ENCODE peak calls at places on chromosomes 7 and 10, in ten cellular contexts. R is H9, O is mesenchymal stem cell, G is lower lobe of right lung, C is heart right ventricle, L is Caco-2, F is spleen, S is colonic mucosa, I is mesendoderm, M is IMR-90. V is an unnamed sample.

GRCh38 chr10:15223174-15223573 is 54.7 kb upstream of the NMT2 start:
- DNase-seq in R (no peak), O (no peak), G (no peak), C (no peak), L (no peak), F (no peak), S (no peak), I (no peak), M (peak; percentile 93), V (no peak)

GRCh38 chr7:96303686-96304443 is 18.0 kb downstream of the SLC25A13 start:
- DNase-seq in R (no peak), O (peak; percentile 80), G (no peak), C (no peak), L (no peak), F (no peak), S (no peak), I (no peak), M (peak; percentile 74), V (peak; percentile 80)

GRCh38 chr10:105834261-105835059 is 1193.4 kb downstream of the SORCS3 start:
- DNase-seq in R (no peak), O (no peak), G (no peak), C (no peak), L (no peak), F (no peak), S (no peak), I (no peak), M (no peak), V (no peak)

GRCh38 chr7:134737561-134738353 is 41.7 kb upstream of the CALD1 start:
- DNase-seq in R (no peak), O (peak; percentile 94), G (no peak), C (no peak), L (no peak), F (no peak), S (no peak), I (no peak), M (peak; percentile 83), V (peak; percentile 70)

GRCh38 chr10:123912466-123913201 is 21.0 kb upstream of the CPXM2 start:
- DNase-seq in R (no peak), O (no peak), G (no peak), C (no peak), L (no peak), F (no peak), S (no peak), I (no peak), M (no peak), V (no peak)

GRCh38 chr10:79093658-79094411 is 25.1 kb downstream of the ZMIZ1 start:
- DNase-seq in R (no peak), O (peak; percentile 94), G (peak; percentile 74), C (peak; percentile 43), L (peak; percentile 72), F (no peak), S (peak; percentile 94), I (peak; percentile 98), M (peak; percentile 81), V (no peak)

GRCh38 chr10:129792864-129793263 is 171.2 kb downstream of the EBF3 start:
- DNase-seq in R (no peak), O (no peak), G (no peak), C (no peak), L (no peak), F (peak; percentile 44), S (no peak), I (no peak), M (no peak), V (no peak)

GRCh38 chr10:35639651-35640311 is 2.3 kb downstream of the FZD8 start:
- DNase-seq in R (peak; percentile 74), O (peak; percentile 69), G (peak; percentile 62), C (peak; percentile 21), L (no peak), F (peak; percentile 79), S (peak; percentile 28), I (peak; percentile 90), M (peak; percentile 70), V (peak; percentile 34)

GRCh38 chr10:131748831-131749766 is 151.7 kb upstream of the PPP2R2D start:
- DNase-seq in R (no peak), O (no peak), G (no peak), C (no peak), L (peak; percentile 89), F (no peak), S (peak; percentile 24), I (peak; percentile 65), M (no peak), V (no peak)

GRCh38 chr7:29127527-29127926 is 18.8 kb downstream of the CPVL start:
- DNase-seq in R (no peak), O (no peak), G (no peak), C (no peak), L (no peak), F (no peak), S (no peak), I (peak; percentile 86), M (no peak), V (no peak)

GRCh38 chr7:29135851-29136250 is 10.5 kb downstream of the CPVL start:
- DNase-seq in R (no peak), O (no peak), G (no peak), C (no peak), L (no peak), F (no peak), S (no peak), I (no peak), M (no peak), V (no peak)

GRCh38 chr7:29126804-29127203 is 19.5 kb downstream of the CPVL start:
- DNase-seq in R (no peak), O (no peak), G (no peak), C (no peak), L (no peak), F (no peak), S (no peak), I (no peak), M (no peak), V (no peak)

GRCh38 chr7:29132980-29133379 is 13.4 kb downstream of the CPVL start:
- DNase-seq in R (no peak), O (no peak), G (no peak), C (no peak), L (no peak), F (no peak), S (no peak), I (no peak), M (no peak), V (no peak)

DNA sequence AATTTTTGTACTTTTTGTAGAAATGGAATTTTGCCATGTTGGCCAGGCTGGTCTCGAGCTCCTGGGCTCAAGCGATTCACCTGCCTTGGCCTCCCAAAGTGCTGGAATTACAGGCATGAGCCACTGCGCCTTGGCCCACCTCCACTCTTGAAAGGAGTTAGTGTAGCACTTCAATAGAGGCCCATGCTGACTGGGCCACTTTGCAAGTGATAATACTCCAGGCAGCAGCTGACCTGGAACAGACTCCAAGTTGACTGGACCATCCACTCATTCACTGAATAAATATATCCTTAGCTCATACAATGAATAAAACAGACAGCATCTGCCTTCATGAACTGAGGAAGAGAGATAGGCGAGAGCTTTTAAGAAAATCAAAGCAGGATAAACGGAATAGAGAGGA is 14.7 kb downstream of the CPVL start:
- DNase-seq in R (no peak), O (no peak), G (no peak), C (no peak), L (no peak), F (no peak), S (no peak), I (no peak), M (no peak), V (no peak)
- H3K4me1 ChIP-seq in R (peaks cover 3% of the 10 kb centered on the region), O (no peaks in the 10 kb centered on the region), G (no peaks in the 10 kb centered on the region), C (peaks cover 11% of the 10 kb centered on the region), L (peaks cover 3% of the 10 kb centered on the region), F (no peaks in the 10 kb centered on the region), S (no peaks in the 10 kb centered on the region), I (peaks cover 2% of the 10 kb centered on the region), M (no peaks in the 10 kb centered on the region), V (peaks cover 10% of the 10 kb centered on the region)

DNA sequence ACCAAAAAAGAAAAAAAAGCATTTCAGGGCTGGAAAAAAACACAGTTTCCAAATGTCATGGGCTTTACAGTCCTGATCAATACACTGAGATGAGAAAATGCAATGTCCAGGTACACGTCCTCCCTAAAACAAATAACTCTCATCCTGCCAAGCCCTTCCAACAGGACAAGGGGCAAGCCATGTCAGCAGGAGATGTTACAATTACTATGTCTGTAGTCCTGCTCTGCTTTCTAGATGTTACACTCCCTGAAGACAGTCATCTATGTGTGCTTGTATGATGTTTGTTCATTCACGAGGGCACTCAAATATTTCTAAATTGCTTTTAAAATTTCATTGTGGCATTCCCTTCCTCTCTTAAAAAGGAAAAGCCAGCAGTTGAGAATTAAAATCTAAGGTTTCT is 103.2 kb downstream of the SORBS1 start:
- DNase-seq in R (no peak), O (no peak), G (no peak), C (no peak), L (no peak), F (no peak), S (no peak), I (no peak), M (no peak), V (no peak)
- H3K4me1 ChIP-seq in R (peaks cover 12% of the 10 kb centered on the region), O (peaks cover 17% of the 10 kb centered on the region), G (peaks cover 2% of the 10 kb centered on the region), C (peaks cover 71% of the 10 kb centered on the region), L (peaks cover 7% of the 10 kb centered on the region), F (no peaks in the 10 kb centered on the region), S (no peaks in the 10 kb centered on the region), I (peaks cover 7% of the 10 kb centered on the region), M (no peaks in the 10 kb centered on the region), V (no peaks in the 10 kb centered on the region)

GRCh38 chr10:30219977-30220751 is 128.9 kb downstream of the MTPAP start:
- DNase-seq in R (no peak), O (no peak), G (peak; percentile 47), C (no peak), L (peak; percentile 48), F (no peak), S (no peak), I (no peak), M (peak; percentile 51), V (peak; percentile 42)
- H3K4me1 ChIP-seq in R (no peaks in the 10 kb centered on the region), O (peaks cover 4% of the 10 kb centered on the region), G (peaks cover 30% of the 10 kb centered on the region), C (peaks cover 25% of the 10 kb centered on the region), L (peaks cover 11% of the 10 kb centered on the region), F (peaks cover 3% of the 10 kb centered on the region), S (no peaks in the 10 kb centered on the region), I (no peaks in the 10 kb centered on the region), M (peaks cover 7% of the 10 kb centered on the region), V (no peaks in the 10 kb centered on the region)

GRCh38 chr7:101934618-101935017 is 117.2 kb downstream of the CUX1 start:
- DNase-seq in R (no peak), O (no peak), G (no peak), C (no peak), L (no peak), F (peak; percentile 16), S (peak; percentile 59), I (peak; percentile 76), M (no peak), V (no peak)
- H3K4me1 ChIP-seq in R (peaks cover 9% of the 10 kb centered on the region), O (peaks cover 22% of the 10 kb centered on the region), G (peaks cover 27% of the 10 kb centered on the region), C (peaks cover 50% of the 10 kb centered on the region), L (peaks cover 37% of the 10 kb centered on the region), F (no peaks in the 10 kb centered on the region), S (peaks cover 12% of the 10 kb centered on the region), I (peaks cover 23% of the 10 kb centered on the region), M (peaks cover 19% of the 10 kb centered on the region), V (peaks cover 3% of the 10 kb centered on the region)

DNA sequence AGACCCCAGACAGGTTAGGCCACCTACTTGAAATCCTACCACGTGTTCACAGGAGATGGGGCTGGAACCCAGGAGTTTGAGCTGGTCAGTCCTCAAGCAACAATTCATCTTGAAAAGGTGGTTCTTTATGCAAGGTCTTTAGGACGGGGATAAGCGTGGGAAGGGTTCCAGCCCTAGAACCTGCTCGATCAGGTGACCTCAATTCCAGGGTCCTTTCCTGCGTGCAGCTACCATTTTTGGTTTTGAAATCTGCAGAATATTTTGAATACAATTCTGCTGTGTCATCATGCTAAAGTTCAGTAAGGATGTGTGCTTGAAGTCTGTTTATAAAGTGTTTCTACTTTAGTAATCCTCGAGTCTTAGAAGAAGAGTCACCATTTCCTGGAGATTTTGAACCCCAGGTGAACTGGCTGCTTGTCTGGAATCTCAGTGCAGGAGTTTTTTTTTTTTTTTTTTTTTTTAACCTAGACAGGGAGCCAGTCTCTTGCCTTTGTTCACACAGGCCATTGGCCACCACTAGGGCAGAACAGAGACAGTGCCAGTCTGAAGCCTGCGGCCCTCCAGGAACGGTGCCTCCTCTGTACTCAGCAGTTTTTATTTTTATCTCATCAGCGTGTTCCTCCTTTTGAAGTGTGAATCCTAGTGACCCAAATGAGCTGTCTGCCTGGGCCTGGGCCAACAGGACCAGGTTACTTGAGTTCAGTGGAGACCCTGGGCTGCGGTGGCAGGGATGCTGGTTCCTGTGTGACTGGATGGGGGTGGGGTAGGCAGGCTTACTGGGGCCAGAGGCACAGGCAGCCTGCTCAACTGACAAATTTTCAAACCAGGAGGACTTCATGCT is 54.6 kb downstream of the EEPD1 start:
- DNase-seq in R (no peak), O (peak; percentile 85), G (peak; percentile 50), C (peak; percentile 57), L (peak; percentile 5), F (peak; percentile 79), S (no peak), I (no peak), M (peak; percentile 96), V (peak; percentile 34)
- H3K4me1 ChIP-seq in R (peaks cover 4% of the 10 kb centered on the region), O (peaks cover 11% of the 10 kb centered on the region), G (peaks cover 41% of the 10 kb centered on the region), C (peaks cover 81% of the 10 kb centered on the region), L (peaks cover 16% of the 10 kb centered on the region), F (peaks cover 25% of the 10 kb centered on the region), S (peaks cover 11% of the 10 kb centered on the region), I (peaks cover 6% of the 10 kb centered on the region), M (peaks cover 61% of the 10 kb centered on the region), V (no peaks in the 10 kb centered on the region)